ENCODE peak calls at places on chromosomes 11 and 22, in eight cellular contexts. One of them, this sample, is unnamed.
A peak's percentile ranks its signal among the peaks of the same experiment; 100 is the strongest.

GRCh38 chr11:72647882-72648281 is 26.3 kb downstream of the PDE2A start:
- DNase-seq in foreskin keratinocyte: no peak
- DNase-seq in Caco-2: no peak
- DNase-seq in pancreas: no peak
- DNase-seq in HCT116: no peak
- DNase-seq in left lung: no peak
- DNase-seq in CD8-positive, alpha-beta T cell: no peak
- DNase-seq in thoracic aorta: no peak
- DNase-seq in this sample: no peak

GRCh38 chr11:28770806-28771205 is 662.6 kb downstream of the METTL15 start:
- DNase-seq in foreskin keratinocyte: no peak
- DNase-seq in Caco-2: no peak
- DNase-seq in pancreas: no peak
- DNase-seq in HCT116: no peak
- DNase-seq in left lung: no peak
- DNase-seq in CD8-positive, alpha-beta T cell: no peak
- DNase-seq in thoracic aorta: no peak
- DNase-seq in this sample: no peak

GRCh38 chr11:111736621-111737055 is 29.6 kb downstream of the PPP2R1B start:
- DNase-seq in foreskin keratinocyte: no peak
- DNase-seq in Caco-2: no peak
- DNase-seq in pancreas: no peak
- DNase-seq in HCT116: no peak
- DNase-seq in left lung: no peak
- DNase-seq in CD8-positive, alpha-beta T cell: no peak
- DNase-seq in thoracic aorta: no peak
- DNase-seq in this sample: no peak

GRCh38 chr11:77087723-77088225 is 14.9 kb upstream of the OMP start:
- DNase-seq in foreskin keratinocyte: no peak
- DNase-seq in Caco-2: no peak
- DNase-seq in pancreas: no peak
- DNase-seq in HCT116: no peak
- DNase-seq in left lung: peak; percentile 66
- DNase-seq in CD8-positive, alpha-beta T cell: no peak
- DNase-seq in thoracic aorta: no peak
- DNase-seq in this sample: no peak

GRCh38 chr22:20918663-20919220 is 1.5 kb downstream of the CRKL start:
- DNase-seq in foreskin keratinocyte: no peak
- DNase-seq in Caco-2: no peak
- DNase-seq in pancreas: no peak
- DNase-seq in HCT116: no peak
- DNase-seq in left lung: no peak
- DNase-seq in CD8-positive, alpha-beta T cell: no peak
- DNase-seq in thoracic aorta: no peak
- DNase-seq in this sample: no peak

GRCh38 chr11:73995731-73996130 is 13.1 kb upstream of the UCP2 start:
- DNase-seq in foreskin keratinocyte: no peak
- DNase-seq in Caco-2: no peak
- DNase-seq in pancreas: no peak
- DNase-seq in HCT116: no peak
- DNase-seq in left lung: no peak
- DNase-seq in CD8-positive, alpha-beta T cell: peak; percentile 47
- DNase-seq in thoracic aorta: no peak
- DNase-seq in this sample: no peak

GRCh38 chr22:34111210-34111824 is 191.0 kb upstream of the LARGE1 start:
- DNase-seq in foreskin keratinocyte: peak; percentile 15
- DNase-seq in Caco-2: peak; percentile 26
- DNase-seq in pancreas: peak; percentile 45
- DNase-seq in HCT116: no peak
- DNase-seq in left lung: no peak
- DNase-seq in CD8-positive, alpha-beta T cell: no peak
- DNase-seq in thoracic aorta: no peak
- DNase-seq in this sample: peak; percentile 30

GRCh38 chr11:34160791-34161190 is 55.4 kb downstream of the NAT10 start:
- DNase-seq in foreskin keratinocyte: no peak
- DNase-seq in Caco-2: no peak
- DNase-seq in pancreas: no peak
- DNase-seq in HCT116: no peak
- DNase-seq in left lung: no peak
- DNase-seq in CD8-positive, alpha-beta T cell: no peak
- DNase-seq in thoracic aorta: no peak
- DNase-seq in this sample: no peak

GRCh38 chr22:17233348-17234043 is 14.3 kb upstream of the ADA2 start:
- DNase-seq in foreskin keratinocyte: no peak
- DNase-seq in Caco-2: no peak
- DNase-seq in pancreas: no peak
- DNase-seq in HCT116: no peak
- DNase-seq in left lung: no peak
- DNase-seq in CD8-positive, alpha-beta T cell: no peak
- DNase-seq in thoracic aorta: no peak
- DNase-seq in this sample: no peak

GRCh38 chr11:45252134-45252856 is 33.8 kb downstream of the SYT13 start:
- DNase-seq in foreskin keratinocyte: no peak
- DNase-seq in Caco-2: peak; percentile 83
- DNase-seq in pancreas: peak; percentile 76
- DNase-seq in HCT116: peak; percentile 75
- DNase-seq in left lung: peak; percentile 75
- DNase-seq in CD8-positive, alpha-beta T cell: peak; percentile 27
- DNase-seq in thoracic aorta: no peak
- DNase-seq in this sample: no peak

GRCh38 chr11:15223318-15223717 is 108.6 kb downstream of the INSC start:
- DNase-seq in foreskin keratinocyte: no peak
- DNase-seq in Caco-2: no peak
- DNase-seq in pancreas: no peak
- DNase-seq in HCT116: no peak
- DNase-seq in left lung: no peak
- DNase-seq in CD8-positive, alpha-beta T cell: no peak
- DNase-seq in thoracic aorta: no peak
- DNase-seq in this sample: no peak

GRCh38 chr11:74647831-74648230 is 55.4 kb downstream of the POLD3 start:
- DNase-seq in foreskin keratinocyte: no peak
- DNase-seq in Caco-2: no peak
- DNase-seq in pancreas: no peak
- DNase-seq in HCT116: no peak
- DNase-seq in left lung: no peak
- DNase-seq in CD8-positive, alpha-beta T cell: no peak
- DNase-seq in thoracic aorta: no peak
- DNase-seq in this sample: no peak

GRCh38 chr11:44083433-44083832 is 12.0 kb upstream of the EXT2 start:
- DNase-seq in foreskin keratinocyte: no peak
- DNase-seq in Caco-2: no peak
- DNase-seq in pancreas: no peak
- DNase-seq in HCT116: no peak
- DNase-seq in left lung: no peak
- DNase-seq in CD8-positive, alpha-beta T cell: no peak
- DNase-seq in thoracic aorta: no peak
- DNase-seq in this sample: no peak

GRCh38 chr22:39592104-39593060 is 21.8 kb downstream of the CACNA1I start:
- DNase-seq in foreskin keratinocyte: peak; percentile 46
- DNase-seq in Caco-2: no peak
- DNase-seq in pancreas: peak; percentile 65
- DNase-seq in HCT116: peak; percentile 58
- DNase-seq in left lung: peak; percentile 64
- DNase-seq in CD8-positive, alpha-beta T cell: no peak
- DNase-seq in thoracic aorta: peak; percentile 5
- DNase-seq in this sample: no peak

GRCh38 chr11:117781650-117782049 is 15.4 kb downstream of the DSCAML1 start:
- DNase-seq in foreskin keratinocyte: no peak
- DNase-seq in Caco-2: no peak
- DNase-seq in pancreas: no peak
- DNase-seq in HCT116: no peak
- DNase-seq in left lung: no peak
- DNase-seq in CD8-positive, alpha-beta T cell: no peak
- DNase-seq in thoracic aorta: no peak
- DNase-seq in this sample: no peak

GRCh38 chr11:44754876-44755552 is 28.3 kb downstream of the TSPAN18 start:
- DNase-seq in foreskin keratinocyte: no peak
- DNase-seq in Caco-2: no peak
- DNase-seq in pancreas: no peak
- DNase-seq in HCT116: no peak
- DNase-seq in left lung: no peak
- DNase-seq in CD8-positive, alpha-beta T cell: no peak
- DNase-seq in thoracic aorta: no peak
- DNase-seq in this sample: no peak

GRCh38 chr11:104339383-104339831 is 175.5 kb upstream of the PDGFD start:
- DNase-seq in foreskin keratinocyte: no peak
- DNase-seq in Caco-2: no peak
- DNase-seq in pancreas: no peak
- DNase-seq in HCT116: no peak
- DNase-seq in left lung: no peak
- DNase-seq in CD8-positive, alpha-beta T cell: no peak
- DNase-seq in thoracic aorta: no peak
- DNase-seq in this sample: no peak

GRCh38 chr22:39207141-39208012 is 37.4 kb downstream of the PDGFB start:
- DNase-seq in foreskin keratinocyte: peak; percentile 77
- DNase-seq in Caco-2: no peak
- DNase-seq in pancreas: peak; percentile 85
- DNase-seq in HCT116: no peak
- DNase-seq in left lung: no peak
- DNase-seq in CD8-positive, alpha-beta T cell: no peak
- DNase-seq in thoracic aorta: no peak
- DNase-seq in this sample: peak; percentile 36

GRCh38 chr11:104892723-104893511 is 5.3 kb downstream of the CASP12 start:
- DNase-seq in foreskin keratinocyte: no peak
- DNase-seq in Caco-2: no peak
- DNase-seq in pancreas: no peak
- DNase-seq in HCT116: no peak
- DNase-seq in left lung: no peak
- DNase-seq in CD8-positive, alpha-beta T cell: no peak
- DNase-seq in thoracic aorta: no peak
- DNase-seq in this sample: no peak

GRCh38 chr22:20111045-20111688 is 4.7 kb upstream of the RANBP1 start:
- DNase-seq in foreskin keratinocyte: no peak
- DNase-seq in Caco-2: peak; percentile 58
- DNase-seq in pancreas: no peak
- DNase-seq in HCT116: peak; percentile 51
- DNase-seq in left lung: peak; percentile 52
- DNase-seq in CD8-positive, alpha-beta T cell: no peak
- DNase-seq in thoracic aorta: no peak
- DNase-seq in this sample: no peak

GRCh38 chr22:48588881-48589450 is 1238.7 kb downstream of the BRD1 start:
- DNase-seq in foreskin keratinocyte: no peak
- DNase-seq in Caco-2: no peak
- DNase-seq in pancreas: no peak
- DNase-seq in HCT116: no peak
- DNase-seq in left lung: peak; percentile 31
- DNase-seq in CD8-positive, alpha-beta T cell: no peak
- DNase-seq in thoracic aorta: no peak
- DNase-seq in this sample: no peak

GRCh38 chr22:19880786-19881569 is 26.3 kb upstream of the GNB1L start:
- DNase-seq in foreskin keratinocyte: peak; percentile 93
- DNase-seq in Caco-2: peak; percentile 93
- DNase-seq in pancreas: no peak
- DNase-seq in HCT116: peak; percentile 41
- DNase-seq in left lung: peak; percentile 81
- DNase-seq in CD8-positive, alpha-beta T cell: no peak
- DNase-seq in thoracic aorta: no peak
- DNase-seq in this sample: peak; percentile 46

GRCh38 chr11:29518389-29519174 is 498.2 kb downstream of the KCNA4 start:
- DNase-seq in foreskin keratinocyte: peak; percentile 84
- DNase-seq in Caco-2: peak; percentile 6
- DNase-seq in pancreas: no peak
- DNase-seq in HCT116: no peak
- DNase-seq in left lung: no peak
- DNase-seq in CD8-positive, alpha-beta T cell: no peak
- DNase-seq in thoracic aorta: no peak
- DNase-seq in this sample: no peak

DNA sequence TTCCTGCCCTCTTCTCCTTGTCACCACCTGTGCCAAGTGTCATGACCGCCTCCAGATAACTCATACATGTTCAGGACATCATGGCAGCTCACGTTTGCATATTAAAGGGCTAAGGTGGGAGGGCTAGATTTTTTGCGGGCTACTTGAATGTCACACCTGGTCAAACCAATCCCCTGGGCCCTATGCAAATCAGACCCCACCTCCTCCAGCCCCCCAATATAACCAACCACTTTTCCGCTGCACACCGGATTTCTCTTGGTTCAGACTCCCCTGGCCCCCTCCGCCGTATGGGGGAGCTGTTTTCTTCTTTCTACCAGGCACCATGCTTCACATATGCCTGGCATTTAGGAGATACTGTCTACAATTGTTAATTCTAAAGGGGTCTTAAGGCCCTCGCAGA is 12.6 kb downstream of the UPB1 start:
- DNase-seq in foreskin keratinocyte: no peak
- DNase-seq in Caco-2: no peak
- DNase-seq in pancreas: no peak
- DNase-seq in HCT116: no peak
- DNase-seq in left lung: no peak
- DNase-seq in CD8-positive, alpha-beta T cell: no peak
- DNase-seq in thoracic aorta: no peak
- DNase-seq in this sample: no peak
- TF ChIP-seq CTCF in foreskin keratinocyte: no peak
- TF ChIP-seq CTCF in Caco-2: no peak
- TF ChIP-seq CTCF in pancreas: no peak
- TF ChIP-seq CTCF in HCT116: no peak
- TF ChIP-seq CTCF in left lung: no peak
- TF ChIP-seq CTCF in CD8-positive, alpha-beta T cell: no peak
- TF ChIP-seq CTCF in thoracic aorta: no peak
- TF ChIP-seq CTCF in this sample: no peak

DNA sequence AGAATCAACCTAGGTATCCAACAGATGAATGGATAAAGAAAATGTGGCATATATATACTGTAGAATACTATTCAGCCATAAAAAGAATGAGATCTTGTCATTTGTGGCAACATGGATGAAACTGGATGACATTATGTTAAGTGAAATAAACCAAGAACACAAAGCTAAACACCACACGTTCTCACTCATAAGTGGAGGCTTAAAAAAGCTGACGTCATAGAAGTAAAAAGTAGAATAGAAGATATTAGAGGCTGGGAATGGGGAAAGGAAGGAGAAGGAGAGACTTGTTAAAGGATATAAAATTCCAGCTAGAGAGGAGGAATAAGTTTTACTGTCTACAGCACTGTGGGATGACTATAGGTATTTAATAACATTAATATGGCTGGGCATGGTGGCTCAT is 12.9 kb downstream of the EXPH5 start:
- DNase-seq in foreskin keratinocyte: no peak
- DNase-seq in Caco-2: no peak
- DNase-seq in pancreas: no peak
- DNase-seq in HCT116: no peak
- DNase-seq in left lung: no peak
- DNase-seq in CD8-positive, alpha-beta T cell: no peak
- DNase-seq in thoracic aorta: no peak
- DNase-seq in this sample: no peak
- H3K4me1 ChIP-seq in foreskin keratinocyte: peaks cover 4% of the 10 kb centered on the region
- H3K4me1 ChIP-seq in Caco-2: no peaks in the 10 kb centered on the region
- H3K4me1 ChIP-seq in pancreas: no peaks in the 10 kb centered on the region
- H3K4me1 ChIP-seq in HCT116: no peaks in the 10 kb centered on the region
- H3K4me1 ChIP-seq in left lung: no peaks in the 10 kb centered on the region
- H3K4me1 ChIP-seq in CD8-positive, alpha-beta T cell: no peaks in the 10 kb centered on the region
- H3K4me1 ChIP-seq in thoracic aorta: no peaks in the 10 kb centered on the region
- H3K4me1 ChIP-seq in this sample: no peaks in the 10 kb centered on the region

GRCh38 chr11:92703431-92703830 is 266.0 kb upstream of the MTNR1B start:
- DNase-seq in foreskin keratinocyte: peak; percentile 74
- DNase-seq in Caco-2: no peak
- DNase-seq in pancreas: no peak
- DNase-seq in HCT116: no peak
- DNase-seq in left lung: no peak
- DNase-seq in CD8-positive, alpha-beta T cell: no peak
- DNase-seq in thoracic aorta: no peak
- DNase-seq in this sample: no peak
- TF ChIP-seq CTCF in foreskin keratinocyte: no peak
- TF ChIP-seq CTCF in Caco-2: no peak
- TF ChIP-seq CTCF in pancreas: no peak
- TF ChIP-seq CTCF in HCT116: no peak
- TF ChIP-seq CTCF in left lung: no peak
- TF ChIP-seq CTCF in CD8-positive, alpha-beta T cell: no peak
- TF ChIP-seq CTCF in thoracic aorta: no peak
- TF ChIP-seq CTCF in this sample: no peak

GRCh38 chr22:38172016-38172431 is 9.6 kb downstream of the PLA2G6 start:
- DNase-seq in foreskin keratinocyte: peak; percentile 99
- DNase-seq in Caco-2: no peak
- DNase-seq in pancreas: no peak
- DNase-seq in HCT116: no peak
- DNase-seq in left lung: no peak
- DNase-seq in CD8-positive, alpha-beta T cell: no peak
- DNase-seq in thoracic aorta: no peak
- DNase-seq in this sample: no peak
- H3K4me1 ChIP-seq in foreskin keratinocyte: peaks cover 8% of the 10 kb centered on the region
- H3K4me1 ChIP-seq in Caco-2: peaks cover under 1% of the 10 kb centered on the region
- H3K4me1 ChIP-seq in pancreas: no peaks in the 10 kb centered on the region
- H3K4me1 ChIP-seq in HCT116: peaks cover 16% of the 10 kb centered on the region
- H3K4me1 ChIP-seq in left lung: peaks cover 32% of the 10 kb centered on the region
- H3K4me1 ChIP-seq in CD8-positive, alpha-beta T cell: peaks cover 37% of the 10 kb centered on the region
- H3K4me1 ChIP-seq in thoracic aorta: no peaks in the 10 kb centered on the region
- H3K4me1 ChIP-seq in this sample: no peaks in the 10 kb centered on the region